ENCODE peak calls at places on chromosomes 7 and 10, in seven cellular contexts. P is ovary, G is psoas muscle, Z is Peyer's patch, H is neural progenitor cell, K is transverse colon, V is MM.1S. J is an unnamed sample.

GRCh38 chr7:137296551-137296950 is 47.0 kb downstream of the PTN start:
- DNase-seq in P (no peak), G (no peak), Z (no peak), H (no peak), K (no peak), V (no peak), J (no peak)

GRCh38 chr10:74827045-74827441 is 643 bp downstream of the KAT6B start:
- DNase-seq in P (no peak), G (no peak), Z (no peak), H (no peak), K (no peak), V (no peak), J (no peak)

GRCh38 chr10:89114846-89115625 is 92.1 kb downstream of the CH25H start:
- DNase-seq in P (no peak), G (no peak), Z (no peak), H (no peak), K (no peak), V (no peak), J (no peak)

GRCh38 chr7:94182721-94183120 is 178.6 kb upstream of the BET1 start:
- DNase-seq in P (no peak), G (no peak), Z (no peak), H (no peak), K (no peak), V (no peak), J (peak; percentile 28)

GRCh38 chr7:138843632-138844580 is 45.9 kb upstream of the ATP6V0A4 start:
- DNase-seq in P (no peak), G (no peak), Z (no peak), H (no peak), K (no peak), V (no peak), J (no peak)

GRCh38 chr10:13224210-13224995 is 9.8 kb downstream of the UCMA start:
- DNase-seq in P (no peak), G (no peak), Z (no peak), H (peak; percentile 27), K (no peak), V (peak; percentile 72), J (peak; percentile 4)

GRCh38 chr7:37385787-37386186 is 62.9 kb downstream of the ELMO1 start:
- DNase-seq in P (no peak), G (peak; percentile 41), Z (peak; percentile 57), H (no peak), K (no peak), V (no peak), J (no peak)

GRCh38 chr7:122901250-122901649 is 15.0 kb upstream of the CADPS2 start:
- DNase-seq in P (no peak), G (no peak), Z (no peak), H (no peak), K (no peak), V (no peak), J (no peak)

GRCh38 chr10:43199684-43200537 is 61.7 kb downstream of the CSGALNACT2 start:
- DNase-seq in P (no peak), G (no peak), Z (peak; percentile 31), H (no peak), K (no peak), V (no peak), J (no peak)

GRCh38 chr7:100430450-100431285 is 1.0 kb downstream of the MEPCE start:
- DNase-seq in P (peak; percentile 45), G (no peak), Z (peak; percentile 71), H (peak; percentile 18), K (peak; percentile 29), V (no peak), J (peak; percentile 38)

GRCh38 chr10:122062831-122063674 is 74.1 kb downstream of the TACC2 start:
- DNase-seq in P (peak; percentile 89), G (peak; percentile 84), Z (peak; percentile 88), H (peak; percentile 47), K (peak; percentile 89), V (no peak), J (peak; percentile 87)

GRCh38 chr10:72764151-72764550 is 72.2 kb downstream of the MCU start:
- DNase-seq in P (no peak), G (no peak), Z (no peak), H (no peak), K (no peak), V (no peak), J (peak; percentile 91)

GRCh38 chr7:30927040-30927439 is 15.4 kb downstream of the AQP1 start:
- DNase-seq in P (no peak), G (no peak), Z (peak; percentile 21), H (no peak), K (peak; percentile 5), V (no peak), J (no peak)

GRCh38 chr7:92973964-92974363 is 137.6 kb upstream of the CDK6 start:
- DNase-seq in P (no peak), G (no peak), Z (no peak), H (no peak), K (no peak), V (no peak), J (no peak)

GRCh38 chr7:155850730-155851678 is 38.7 kb upstream of the SHH start:
- DNase-seq in P (no peak), G (no peak), Z (peak; percentile 42), H (no peak), K (no peak), V (no peak), J (no peak)

GRCh38 chr10:23194966-23195845 is 3.1 kb downstream of the PTF1A start:
- DNase-seq in P (no peak), G (no peak), Z (no peak), H (peak; percentile 68), K (no peak), V (no peak), J (no peak)

GRCh38 chr10:32169556-32169955 is 113.3 kb upstream of the KIF5B start:
- DNase-seq in P (no peak), G (no peak), Z (no peak), H (no peak), K (no peak), V (no peak), J (peak; percentile 29)

GRCh38 chr7:3598855-3599254 is 297.8 kb downstream of the SDK1 start:
- DNase-seq in P (no peak), G (no peak), Z (no peak), H (no peak), K (no peak), V (no peak), J (no peak)

GRCh38 chr7:91264924-91265681 is 870 bp downstream of the FZD1 start:
- DNase-seq in P (peak; percentile 60), G (peak; percentile 48), Z (peak; percentile 71), H (peak; percentile 62), K (peak; percentile 59), V (peak; percentile 73), J (peak; percentile 69)

GRCh38 chr10:71946700-71947099 is 17.5 kb upstream of the CHST3 start:
- DNase-seq in P (no peak), G (no peak), Z (no peak), H (no peak), K (no peak), V (no peak), J (no peak)

GRCh38 chr10:50310560-50311174 is 59.4 kb upstream of the ASAH2 start:
- DNase-seq in P (no peak), G (no peak), Z (peak; percentile 73), H (peak; percentile 37), K (peak; percentile 18), V (peak; percentile 19), J (peak; percentile 5)
- TF ChIP-seq CTCF in P (no peak), G (no peak), Z (peak; percentile 5), H (peak; percentile 56), K (peak; percentile 51), V (peak; percentile 59), J (peak; percentile 43)

GRCh38 chr10:112775347-112775746 is 174.7 kb upstream of the TCF7L2 start:
- DNase-seq in P (no peak), G (no peak), Z (no peak), H (no peak), K (no peak), V (no peak), J (peak; percentile 40)

GRCh38 chr10:112775892-112776679 is 174.0 kb upstream of the TCF7L2 start:
- DNase-seq in P (no peak), G (no peak), Z (peak; percentile 57), H (no peak), K (no peak), V (no peak), J (no peak)

GRCh38 chr10:112782176-112782907 is 167.7 kb upstream of the TCF7L2 start:
- DNase-seq in P (peak; percentile 83), G (peak; percentile 58), Z (peak; percentile 65), H (no peak), K (peak; percentile 49), V (no peak), J (peak; percentile 49)

GRCh38 chr10:112779025-112779765 is 170.9 kb upstream of the TCF7L2 start:
- DNase-seq in P (no peak), G (no peak), Z (no peak), H (no peak), K (no peak), V (no peak), J (no peak)

DNA sequence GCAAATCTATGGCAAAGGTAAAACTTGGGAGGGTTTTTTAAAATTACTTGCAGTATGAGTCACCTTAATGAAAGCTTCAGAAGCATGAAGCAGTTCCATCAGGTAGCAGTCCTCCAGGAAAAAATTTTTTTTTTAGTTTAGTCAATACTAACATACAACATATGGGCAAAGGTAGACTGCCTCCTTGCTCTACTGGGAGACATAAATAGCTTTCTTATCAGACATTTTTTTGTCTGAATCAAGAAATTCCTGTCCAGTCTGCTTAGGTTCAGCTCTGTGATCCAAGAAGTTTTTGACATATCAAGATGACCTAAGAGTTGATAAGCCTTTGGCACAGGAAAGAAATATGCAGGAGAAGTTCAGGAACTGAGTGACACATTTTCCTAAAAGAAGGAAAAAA is 171.5 kb upstream of the TCF7L2 start:
- DNase-seq in P (no peak), G (no peak), Z (no peak), H (no peak), K (no peak), V (no peak), J (no peak)
- H3K4me3 ChIP-seq in P (no peak overlapping the region), G (no peak overlapping the region), Z (no peak overlapping the region), H (no peak overlapping the region), K (no peak overlapping the region), V (no peak overlapping the region), J (no peak overlapping the region)

GRCh38 chr10:69729326-69730048 is 72.2 kb upstream of the COL13A1 start:
- DNase-seq in P (no peak), G (no peak), Z (peak; percentile 17), H (no peak), K (no peak), V (no peak), J (no peak)
- H3K27ac ChIP-seq in P (peak overlapping the region; percentile 63), G (peak overlapping the region; percentile 76), Z (no peak overlapping the region), H (no peak overlapping the region), K (no peak overlapping the region), V (no peak overlapping the region), J (peak overlapping the region; percentile 63)

DNA sequence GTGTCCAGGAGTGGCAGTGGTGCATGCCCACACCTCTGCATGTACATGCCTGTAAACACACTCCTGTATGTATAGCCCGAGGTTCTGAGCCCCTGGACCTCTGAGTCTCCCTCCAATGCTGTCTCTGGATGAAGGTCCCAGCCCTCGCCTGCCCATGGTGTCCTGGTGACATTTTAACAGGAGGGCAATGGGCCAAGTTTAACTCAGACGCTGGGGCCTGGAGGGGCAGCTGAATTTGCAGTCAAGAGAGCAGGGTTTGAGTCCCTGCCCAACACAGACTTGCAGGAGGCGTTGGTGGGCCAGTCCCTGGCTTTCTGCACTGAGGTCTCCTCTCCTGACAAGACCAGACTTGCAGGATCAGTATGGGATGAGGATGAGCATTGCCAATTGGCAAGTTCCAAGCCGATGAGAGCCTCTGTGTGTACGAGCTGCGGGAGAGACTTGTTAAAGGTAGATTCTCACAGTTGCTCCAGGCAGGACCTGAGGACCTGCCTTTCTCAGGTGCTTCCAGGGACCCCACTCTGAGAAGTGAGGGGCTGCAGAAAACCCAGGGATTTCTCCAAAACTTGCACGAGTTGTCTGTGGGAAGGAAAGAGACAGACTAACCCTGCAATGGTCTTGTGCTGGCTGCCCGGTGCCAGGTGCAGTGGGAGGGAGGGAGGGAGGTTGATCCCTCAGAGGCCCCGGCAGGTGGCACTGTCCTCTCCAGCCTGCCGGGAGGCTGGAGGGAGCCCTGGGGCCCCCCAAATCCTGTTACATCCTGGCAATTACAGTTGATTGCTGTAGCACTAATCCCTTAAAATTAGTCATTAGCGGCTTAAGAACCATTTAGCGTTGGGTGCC is 142.0 kb downstream of the ELFN1 start:
- DNase-seq in P (no peak), G (no peak), Z (no peak), H (peak; percentile 83), K (no peak), V (no peak), J (no peak)
- TF ChIP-seq CTCF in P (no peak), G (peak; percentile 41), Z (no peak), H (peak; percentile 59), K (peak; percentile 5), V (peak; percentile 4), J (no peak)

J was measured in cardiac muscle cell.